ENCODE peak calls at places on chromosomes 16 and 17, in four cellular contexts. One of them, this sample, is unnamed.
A peak's percentile ranks its signal among the peaks of the same experiment; 100 is the strongest.

GRCh38 chr17:40901981-40902862 is 17.2 kb upstream of the KRT20 start:
- DNase-seq in testis: no peak
- DNase-seq in WERI-Rb-1: no peak
- DNase-seq in stomach: no peak
- DNase-seq in this sample: peak; percentile 97

GRCh38 chr16:88628512-88628974 is 9.8 kb upstream of the IL17C start:
- DNase-seq in stomach: no peak
- DNase-seq in testis: peak; percentile 28
- DNase-seq in WERI-Rb-1: peak; percentile 61
- DNase-seq in this sample: no peak

GRCh38 chr16:1335211-1335971 is 1.9 kb downstream of the BAIAP3 start:
- DNase-seq in testis: no peak
- DNase-seq in WERI-Rb-1: no peak
- DNase-seq in stomach: no peak
- DNase-seq in this sample: no peak

GRCh38 chr16:57639172-57639571 is 10.7 kb downstream of the ADGRG1 start:
- DNase-seq in stomach: peak; percentile 67
- DNase-seq in testis: peak; percentile 67
- DNase-seq in WERI-Rb-1: no peak
- DNase-seq in this sample: no peak

GRCh38 chr17:77373298-77374169 is 232.8 kb downstream of the SEC14L1 start:
- DNase-seq in WERI-Rb-1: no peak
- DNase-seq in testis: peak; percentile 61
- DNase-seq in stomach: peak; percentile 44
- DNase-seq in this sample: no peak

GRCh38 chr16:20320178-20320577 is 7.1 kb downstream of the GP2 start:
- DNase-seq in testis: no peak
- DNase-seq in stomach: no peak
- DNase-seq in WERI-Rb-1: no peak
- DNase-seq in this sample: no peak

GRCh38 chr17:78268960-78269892 is 37.8 kb downstream of the TMEM235 start:
- DNase-seq in stomach: no peak
- DNase-seq in testis: no peak
- DNase-seq in WERI-Rb-1: peak; percentile 68
- DNase-seq in this sample: no peak

GRCh38 chr17:42950044-42950783 is 14.0 kb downstream of the AARSD1 start:
- DNase-seq in WERI-Rb-1: no peak
- DNase-seq in testis: no peak
- DNase-seq in stomach: no peak
- DNase-seq in this sample: no peak

GRCh38 chr17:34634551-34635160 is 55.3 kb downstream of the TMEM132E start:
- DNase-seq in testis: no peak
- DNase-seq in stomach: no peak
- DNase-seq in WERI-Rb-1: no peak
- DNase-seq in this sample: no peak

GRCh38 chr16:82329504-82330192 is 159.6 kb upstream of the MPHOSPH6 start:
- DNase-seq in WERI-Rb-1: no peak
- DNase-seq in stomach: peak; percentile 82
- DNase-seq in testis: no peak
- DNase-seq in this sample: no peak

GRCh38 chr17:43438626-43439529 is 40.1 kb downstream of the ARL4D start:
- DNase-seq in WERI-Rb-1: no peak
- DNase-seq in stomach: no peak
- DNase-seq in testis: no peak
- DNase-seq in this sample: no peak

GRCh38 chr17:46978489-46979022 is 497 bp downstream of the RPRML start:
- DNase-seq in stomach: no peak
- DNase-seq in testis: no peak
- DNase-seq in WERI-Rb-1: peak; percentile 32
- DNase-seq in this sample: no peak

GRCh38 chr16:85327731-85328664 is 215.7 kb upstream of the CIBAR2 start:
- DNase-seq in stomach: no peak
- DNase-seq in testis: peak; percentile 77
- DNase-seq in WERI-Rb-1: peak; percentile 61
- DNase-seq in this sample: no peak

GRCh38 chr17:39095309-39095686 is 56.1 kb downstream of the PLXDC1 start:
- DNase-seq in WERI-Rb-1: no peak
- DNase-seq in stomach: no peak
- DNase-seq in testis: no peak
- DNase-seq in this sample: no peak

GRCh38 chr17:39096435-39097158 is 54.8 kb downstream of the PLXDC1 start:
- DNase-seq in WERI-Rb-1: peak; percentile 75
- DNase-seq in testis: peak; percentile 59
- DNase-seq in stomach: no peak
- DNase-seq in this sample: no peak

GRCh38 chr17:39098474-39099090 is 52.9 kb downstream of the PLXDC1 start:
- DNase-seq in testis: no peak
- DNase-seq in stomach: no peak
- DNase-seq in WERI-Rb-1: no peak
- DNase-seq in this sample: no peak

GRCh38 chr17:39097537-39097936 is 53.9 kb downstream of the PLXDC1 start:
- DNase-seq in WERI-Rb-1: no peak
- DNase-seq in testis: no peak
- DNase-seq in stomach: no peak
- DNase-seq in this sample: no peak

GRCh38 chr17:39097159-39097519 is 54.3 kb downstream of the PLXDC1 start:
- DNase-seq in WERI-Rb-1: peak; percentile 77
- DNase-seq in testis: no peak
- DNase-seq in stomach: no peak
- DNase-seq in this sample: no peak
- H3K27ac ChIP-seq in WERI-Rb-1: peak overlapping the region; percentile 87
- H3K27ac ChIP-seq in testis: peak overlapping the region; percentile 59
- H3K27ac ChIP-seq in stomach: peak overlapping the region; percentile 77
- H3K27ac ChIP-seq in this sample: no peak overlapping the region

GRCh38 chr17:63954402-63955063 is 18.2 kb downstream of the SCN4A start:
- DNase-seq in WERI-Rb-1: no peak
- DNase-seq in stomach: no peak
- DNase-seq in testis: no peak
- DNase-seq in this sample: no peak

GRCh38 chr17:63955791-63956190 is 16.9 kb downstream of the SCN4A start:
- DNase-seq in WERI-Rb-1: no peak
- DNase-seq in stomach: no peak
- DNase-seq in testis: no peak
- DNase-seq in this sample: no peak

GRCh38 chr17:63950940-63951907 is 19.1 kb upstream of the CD79B start:
- DNase-seq in WERI-Rb-1: peak; percentile 72
- DNase-seq in stomach: peak; percentile 71
- DNase-seq in testis: no peak
- DNase-seq in this sample: peak; percentile 62

GRCh38 chr17:63956296-63956920 is 16.3 kb downstream of the SCN4A start:
- DNase-seq in stomach: no peak
- DNase-seq in testis: no peak
- DNase-seq in WERI-Rb-1: no peak
- DNase-seq in this sample: no peak

DNA sequence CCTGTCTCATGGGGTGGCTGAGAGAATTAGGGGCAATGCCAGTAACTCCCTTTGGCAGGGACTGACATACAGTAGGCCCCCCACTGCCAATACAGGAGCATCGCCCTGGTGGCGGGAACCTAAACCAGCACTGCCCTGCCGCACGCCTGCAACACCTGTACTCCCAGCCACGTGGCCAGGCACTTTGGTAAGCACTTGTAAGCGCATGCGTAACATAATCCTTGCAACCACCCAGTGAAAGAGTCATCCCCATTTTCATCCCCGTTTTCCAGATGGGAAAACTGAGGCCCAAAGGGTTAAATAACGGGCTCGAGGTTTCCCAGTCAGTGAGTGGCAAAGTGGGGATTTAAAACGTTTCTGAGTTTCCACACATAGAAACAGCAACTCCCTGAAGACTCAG is 17.5 kb downstream of the SCN4A start:
- DNase-seq in WERI-Rb-1: no peak
- DNase-seq in testis: no peak
- DNase-seq in stomach: no peak
- DNase-seq in this sample: no peak
- TF ChIP-seq CTCF in WERI-Rb-1: no peak
- TF ChIP-seq CTCF in testis: no peak
- TF ChIP-seq CTCF in stomach: no peak
- TF ChIP-seq CTCF in this sample: no peak

GRCh38 chr16:75216127-75216526 is 2.7 kb upstream of the CTRB1 start:
- DNase-seq in stomach: no peak
- DNase-seq in testis: no peak
- DNase-seq in WERI-Rb-1: no peak
- DNase-seq in this sample: no peak

GRCh38 chr16:75218256-75219076 is at the start of gene CTRB1:
- DNase-seq in WERI-Rb-1: no peak
- DNase-seq in stomach: no peak
- DNase-seq in testis: no peak
- DNase-seq in this sample: no peak

GRCh38 chr16:75217389-75217851 is 1.4 kb upstream of the CTRB1 start:
- DNase-seq in stomach: no peak
- DNase-seq in WERI-Rb-1: no peak
- DNase-seq in testis: no peak
- DNase-seq in this sample: no peak

GRCh38 chr16:75219088-75219487 is 300 bp downstream of the CTRB1 start:
- DNase-seq in stomach: no peak
- DNase-seq in WERI-Rb-1: no peak
- DNase-seq in testis: no peak
- DNase-seq in this sample: no peak

DNA sequence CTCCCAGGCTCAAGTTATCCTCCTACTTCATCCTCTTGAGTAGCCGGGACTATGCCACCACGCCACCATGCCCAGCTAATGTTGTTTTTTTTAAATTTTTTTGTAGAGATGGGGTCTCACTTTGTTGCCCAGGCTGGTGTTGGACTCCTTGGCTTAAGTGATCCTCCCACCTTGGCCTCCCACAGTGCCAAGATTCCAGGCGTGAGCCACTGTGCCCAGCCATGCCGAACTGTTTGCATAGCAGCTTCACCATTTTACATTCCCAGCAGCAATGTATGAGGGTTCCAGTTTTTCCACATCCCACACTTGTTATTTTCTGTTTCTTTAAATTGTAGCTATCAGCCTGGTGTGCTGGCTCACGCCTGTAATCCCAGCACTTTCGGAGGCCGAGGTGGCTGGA is 2.2 kb upstream of the CTRB1 start:
- DNase-seq in stomach: no peak
- DNase-seq in testis: no peak
- DNase-seq in WERI-Rb-1: no peak
- DNase-seq in this sample: no peak
- H3K27ac ChIP-seq in stomach: no peak overlapping the region
- H3K27ac ChIP-seq in testis: no peak overlapping the region
- H3K27ac ChIP-seq in WERI-Rb-1: no peak overlapping the region
- H3K27ac ChIP-seq in this sample: no peak overlapping the region

GRCh38 chr17:15954222-15954621 is 9.3 kb downstream of the ADORA2B start:
- DNase-seq in testis: no peak
- DNase-seq in stomach: no peak
- DNase-seq in WERI-Rb-1: no peak
- DNase-seq in this sample: peak; percentile 91
- TF ChIP-seq CTCF in testis: no peak
- TF ChIP-seq CTCF in stomach: no peak
- TF ChIP-seq CTCF in WERI-Rb-1: no peak
- TF ChIP-seq CTCF in this sample: no peak

GRCh38 chr17:31903401-31903800 is 1.9 kb upstream of the UTP6 start:
- DNase-seq in WERI-Rb-1: no peak
- DNase-seq in stomach: no peak
- DNase-seq in testis: no peak
- DNase-seq in this sample: no peak

GRCh38 chr17:31902693-31903092 is 1.2 kb upstream of the UTP6 start:
- DNase-seq in stomach: no peak
- DNase-seq in WERI-Rb-1: no peak
- DNase-seq in testis: no peak
- DNase-seq in this sample: no peak

DNA sequence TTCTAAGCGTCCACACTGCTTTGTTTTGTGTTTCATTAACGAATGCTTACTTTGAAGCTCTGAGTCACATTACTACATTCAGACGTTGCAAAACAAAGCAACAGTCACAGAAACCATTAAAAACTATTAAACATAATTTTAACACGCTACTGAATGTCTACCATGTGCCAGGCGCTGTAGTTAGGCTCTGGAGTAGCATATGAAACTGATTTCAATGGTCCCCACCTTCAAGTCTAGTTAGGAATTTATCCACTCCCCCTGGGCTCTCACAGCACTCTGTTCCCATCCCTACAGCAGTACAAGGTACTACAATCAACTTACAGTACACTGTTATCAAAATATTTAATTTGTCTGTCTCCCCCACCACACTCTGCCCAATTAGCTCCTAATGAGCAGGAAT is 631 bp downstream of the UTP6 start:
- DNase-seq in testis: no peak
- DNase-seq in WERI-Rb-1: no peak
- DNase-seq in stomach: no peak
- DNase-seq in this sample: no peak
- H3K27ac ChIP-seq in testis: no peak overlapping the region
- H3K27ac ChIP-seq in WERI-Rb-1: peak overlapping the region; percentile 66
- H3K27ac ChIP-seq in stomach: peak overlapping the region; percentile 86
- H3K27ac ChIP-seq in this sample: peak overlapping the region; percentile 57